ENCODE peak calls at places on chromosome 13, in eight cellular contexts. P is fibroblast of mammary gland; F is mammary epithelial cell; H is cardiac muscle cell; L is CD8-positive, alpha-beta T cell; C is H9; O is omental fat pad; Q is left ventricle myocardium inferior. V is an unnamed sample.

GRCh38 chr13:44142540-44142867 is 231.1 kb upstream of the SERP2 start:
- DNase-seq in H (no peak), O (no peak), Q (no peak), L (no peak), F (no peak), C (no peak), P (no peak), V (no peak)

GRCh38 chr13:37058801-37059135 is 720 bp downstream of the SUPT20H start:
- DNase-seq in L (no peak), H (peak), P (no peak), O (no peak), F (no peak), Q (no peak), C (peak), V (peak)

GRCh38 chr13:95115525-95115924 is 185.7 kb downstream of the ABCC4 start:
- DNase-seq in L (no peak), F (peak), Q (no peak), O (no peak), P (no peak), C (no peak), H (no peak), V (no peak)

GRCh38 chr13:65595881-65596280 is 1634.3 kb downstream of the PCDH9 start:
- DNase-seq in Q (no peak), H (no peak), C (no peak), O (no peak), P (peak), L (no peak), F (no peak), V (no peak)

GRCh38 chr13:93416943-93417342 is 190.3 kb downstream of the GPC6 start:
- DNase-seq in H (no peak), C (no peak), O (no peak), P (no peak), L (no peak), F (no peak), Q (no peak), V (no peak)

GRCh38 chr13:26476111-26476743 is 81.3 kb upstream of the WASF3 start:
- DNase-seq in H (no peak), C (peak), F (no peak), Q (peak), P (peak), L (no peak), O (no peak), V (no peak)

GRCh38 chr13:24661713-24662112 is 18.5 kb upstream of the ATP12A start:
- DNase-seq in P (no peak), L (no peak), Q (no peak), C (no peak), H (no peak), O (no peak), F (no peak), V (no peak)

GRCh38 chr13:84136582-84136981 is 254.3 kb upstream of the SLITRK1 start:
- DNase-seq in H (no peak), Q (no peak), O (no peak), P (no peak), C (no peak), L (no peak), F (no peak), V (no peak)

GRCh38 chr13:69565334-69565733 is 542.3 kb upstream of the ATXN8OS start:
- DNase-seq in F (peak), O (no peak), L (no peak), P (peak), Q (no peak), C (peak), H (no peak), V (peak)

GRCh38 chr13:69737129-69737935 is 370.3 kb upstream of the ATXN8OS start:
- DNase-seq in Q (no peak), O (no peak), F (no peak), L (no peak), P (no peak), H (no peak), C (no peak), V (no peak)

GRCh38 chr13:49828452-49828851 is 36.0 kb upstream of the KPNA3 start:
- DNase-seq in O (no peak), P (no peak), F (peak), C (no peak), L (no peak), H (no peak), Q (no peak), V (no peak)

GRCh38 chr13:73578251-73578875 is 519.6 kb downstream of the KLF5 start:
- DNase-seq in H (no peak), L (no peak), C (no peak), F (no peak), P (peak), Q (no peak), O (no peak), V (no peak)

GRCh38 chr13:113998781-113999617 is 25.1 kb upstream of the C13orf46 start:
- DNase-seq in H (no peak), Q (no peak), P (no peak), F (no peak), L (no peak), O (no peak), C (no peak), V (no peak)

GRCh38 chr13:67015976-67016600 is 214.0 kb downstream of the PCDH9 start:
- DNase-seq in H (no peak), Q (no peak), C (no peak), O (no peak), P (no peak), L (no peak), F (no peak), V (no peak)

GRCh38 chr13:23979361-23980159 is 82.3 kb upstream of the C1QTNF9B start:
- DNase-seq in H (peak), P (peak), L (peak), C (peak), F (peak), Q (peak), O (peak), V (peak)

GRCh38 chr13:75770164-75771145 is 134.3 kb downstream of the LMO7 start:
- DNase-seq in C (no peak), H (no peak), P (peak), F (no peak), L (no peak), Q (no peak), O (no peak), V (no peak)

GRCh38 chr13:79385694-79386093 is 20.4 kb downstream of the RBM26 start:
- DNase-seq in L (no peak), C (no peak), H (no peak), Q (no peak), F (peak), O (no peak), P (peak), V (no peak)

GRCh38 chr13:55361141-55361540 is 1779.6 kb upstream of the PRR20A start:
- DNase-seq in Q (no peak), C (no peak), F (no peak), L (no peak), H (peak), O (no peak), P (no peak), V (no peak)

GRCh38 chr13:101520672-101521071 is 68.2 kb downstream of the ITGBL1 start:
- DNase-seq in Q (no peak), C (no peak), L (no peak), F (peak), P (peak), O (no peak), H (no peak), V (no peak)

GRCh38 chr13:100130092-100130491 is 41.2 kb downstream of the PCCA start:
- DNase-seq in L (no peak), F (no peak), C (no peak), P (peak), H (no peak), Q (no peak), O (no peak), V (no peak)

GRCh38 chr13:74191036-74191809 is 57.0 kb upstream of the KLF12 start:
- DNase-seq in F (no peak), C (no peak), H (no peak), O (no peak), Q (no peak), L (no peak), P (no peak), V (no peak)

GRCh38 chr13:107867701-107868661 is 347.4 kb downstream of the LIG4 start:
- DNase-seq in H (peak), P (peak), F (peak), O (no peak), Q (no peak), L (no peak), C (peak), V (peak)

GRCh38 chr13:39565036-39565949 is 37.7 kb downstream of the LHFPL6 start:
- DNase-seq in P (peak), L (no peak), C (peak), O (no peak), H (no peak), F (peak), Q (no peak), V (peak)

GRCh38 chr13:49098771-49099512 is 121.2 kb upstream of the MLNR start:
- DNase-seq in L (no peak), P (peak), H (no peak), O (no peak), C (no peak), Q (no peak), F (no peak), V (peak)

GRCh38 chr13:29817604-29818378 is 32.6 kb downstream of the UBL3 start:
- DNase-seq in H (no peak), F (no peak), Q (no peak), L (no peak), O (no peak), C (no peak), P (no peak), V (no peak)

GRCh38 chr13:24220086-24220703 is 59.7 kb downstream of the SPATA13 start:
- DNase-seq in F (peak), H (peak), O (no peak), L (no peak), Q (no peak), P (peak), C (peak), V (peak)

GRCh38 chr13:113766035-113766800 is 7.2 kb downstream of the TMEM255B start:
- DNase-seq in C (no peak), O (no peak), P (no peak), H (no peak), L (no peak), F (no peak), Q (no peak), V (no peak)

GRCh38 chr13:22127277-22128143 is 456.6 kb downstream of the FGF9 start:
- DNase-seq in H (no peak), C (no peak), Q (no peak), P (no peak), L (no peak), F (no peak), O (no peak), V (no peak)

GRCh38 chr13:25939961-25940687 is 111.7 kb downstream of the SHISA2 start:
- DNase-seq in Q (no peak), C (no peak), L (no peak), P (no peak), H (no peak), F (no peak), O (no peak), V (no peak)

GRCh38 chr13:112215871-112216270 is 148.9 kb downstream of the SOX1 start:
- DNase-seq in F (no peak), H (no peak), O (no peak), L (no peak), C (no peak), P (no peak), Q (no peak), V (no peak)

GRCh38 chr13:44668707-44669106 is 92.6 kb upstream of the TSC22D1 start:
- DNase-seq in H (no peak), P (peak), O (no peak), C (no peak), L (no peak), Q (no peak), F (no peak), V (no peak)

GRCh38 chr13:101941095-101941777 is 460.6 kb downstream of the FGF14 start:
- DNase-seq in O (no peak), Q (no peak), C (no peak), F (no peak), P (peak), L (no peak), H (peak), V (no peak)

GRCh38 chr13:111893071-111893606 is 173.8 kb upstream of the SOX1 start:
- DNase-seq in O (no peak), P (no peak), C (peak), H (peak), Q (no peak), F (no peak), L (no peak), V (no peak)

GRCh38 chr13:75704194-75704941 is 68.2 kb downstream of the LMO7 start:
- DNase-seq in O (no peak), H (peak), P (peak), F (no peak), C (no peak), Q (no peak), L (no peak), V (no peak)

GRCh38 chr13:59111711-59112110 is 1052.0 kb downstream of the DIAPH3 start:
- DNase-seq in F (no peak), Q (no peak), L (no peak), P (peak), C (no peak), H (no peak), O (no peak), V (no peak)

GRCh38 chr13:82747331-82747730 is 1134.9 kb downstream of the SLITRK1 start:
- DNase-seq in Q (no peak), F (no peak), P (peak), L (no peak), C (no peak), H (no peak), O (no peak), V (no peak)

GRCh38 chr13:36332986-36333385 is 13.2 kb downstream of the SPART start:
- DNase-seq in O (no peak), P (peak), H (no peak), L (no peak), Q (no peak), F (peak), C (no peak), V (no peak)

GRCh38 chr13:20703785-20704458 is 423 bp downstream of the IL17D start:
- DNase-seq in H (peak), O (no peak), F (peak), Q (peak), L (peak), P (peak), C (peak), V (peak)
- TF ChIP-seq CTCF in H (peak), O (no peak), F (peak), Q (peak), L (peak), P (no peak), C (peak), V (no peak)

GRCh38 chr13:85864963-85865530 is 65.8 kb upstream of the SLITRK6 start:
- DNase-seq in P (peak), F (peak), L (no peak), C (peak), Q (no peak), H (peak), O (no peak), V (peak)
- TF ChIP-seq CTCF in P (peak), F (peak), L (no peak), C (peak), Q (no peak), H (no peak), O (no peak), V (no peak)

GRCh38 chr13:51158365-51158764 is 47.3 kb upstream of the C13orf42 start:
- DNase-seq in H (no peak), L (no peak), P (no peak), O (no peak), F (no peak), Q (no peak), C (peak), V (no peak)
- TF ChIP-seq CTCF in H (no peak), L (no peak), P (no peak), O (no peak), F (no peak), Q (no peak), C (peak), V (no peak)

DNA sequence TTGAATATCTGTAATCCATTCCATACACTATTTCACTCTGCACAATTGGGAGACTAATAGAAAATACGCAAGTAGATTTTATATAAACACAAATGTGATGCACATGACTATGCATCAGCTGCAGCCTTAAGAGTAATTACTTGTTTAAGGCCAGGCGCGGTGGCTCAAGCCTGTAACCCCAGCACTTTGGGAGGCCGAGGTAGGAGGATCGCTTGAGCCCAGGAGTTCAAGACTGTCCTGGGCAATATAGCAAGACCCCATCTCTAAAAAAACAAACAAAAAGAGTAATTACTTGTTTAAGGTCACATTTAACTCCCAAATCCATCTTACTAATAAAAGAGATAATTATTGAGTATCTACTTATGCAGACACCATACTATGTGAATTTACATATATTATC is 18.0 kb downstream of the IPO5 start:
- DNase-seq in O (no peak), Q (no peak), F (no peak), C (no peak), L (no peak), P (no peak), H (no peak), V (no peak)
- TF ChIP-seq CTCF in O (no peak), Q (no peak), F (no peak), C (no peak), L (no peak), P (no peak), H (no peak), V (no peak)